ENCODE peak calls at places on chromosome 13, in six cellular contexts. P is T-helper 17 cell, O is NCI-H774, I is WERI-Rb-1, C is SW480, D is amygdala. A is an unnamed sample.

GRCh38 chr13:53844747-53845146 is 816.1 kb downstream of the OLFM4 start:
- DNase-seq in C (no peak), P (no peak), D (no peak), O (no peak), I (no peak), A (no peak)

GRCh38 chr13:44818428-44818827 is 170.8 kb downstream of the NUFIP1 start:
- DNase-seq in O (no peak), C (peak), I (peak), D (no peak), P (no peak), A (no peak)

GRCh38 chr13:110387451-110388140 is 80.5 kb downstream of the COL4A2 start:
- DNase-seq in P (no peak), C (no peak), O (no peak), D (no peak), I (no peak), A (no peak)

GRCh38 chr13:85500716-85501256 is 298.4 kb downstream of the SLITRK6 start:
- DNase-seq in D (no peak), C (no peak), O (no peak), I (no peak), P (no peak), A (no peak)

GRCh38 chr13:48402325-48402962 is 10.5 kb downstream of the LPAR6 start:
- DNase-seq in D (no peak), P (no peak), C (no peak), O (no peak), I (no peak), A (no peak)

GRCh38 chr13:43905435-43906031 is 25.8 kb downstream of the LACC1 start:
- DNase-seq in D (peak), I (peak), P (peak), C (peak), O (peak), A (peak)

GRCh38 chr13:21014139-21014665 is 47.2 kb downstream of the LATS2 start:
- DNase-seq in P (no peak), C (no peak), I (no peak), O (no peak), D (no peak), A (no peak)

GRCh38 chr13:114106991-114107685 is 25.3 kb downstream of the RASA3 start:
- DNase-seq in C (no peak), O (no peak), D (no peak), P (no peak), I (peak), A (no peak)

GRCh38 chr13:50320297-50320862 is 305.1 kb downstream of the KCNRG start:
- DNase-seq in I (no peak), P (no peak), C (peak), O (peak), D (no peak), A (no peak)

GRCh38 chr13:79522583-79522982 is 41.6 kb downstream of the NDFIP2 start:
- DNase-seq in O (no peak), I (no peak), D (no peak), C (no peak), P (no peak), A (no peak)

GRCh38 chr13:47680752-47681151 is 320.3 kb downstream of the SUCLA2 start:
- DNase-seq in D (no peak), I (no peak), O (no peak), P (no peak), C (no peak), A (no peak)

GRCh38 chr13:28984326-28984725 is 164.2 kb downstream of the MTUS2 start:
- DNase-seq in C (no peak), P (no peak), D (no peak), I (no peak), O (no peak), A (no peak)

GRCh38 chr13:36313047-36313969 is 15.7 kb upstream of the CCDC169 start:
- DNase-seq in C (no peak), D (no peak), I (no peak), P (no peak), O (no peak), A (no peak)

GRCh38 chr13:77026255-77026782 is 640 bp downstream of the FBXL3 start:
- DNase-seq in O (peak), C (peak), P (peak), D (peak), I (peak), A (peak)

GRCh38 chr13:113916330-113916815 is 52.5 kb upstream of the GAS6 start:
- DNase-seq in O (no peak), I (peak), P (no peak), C (no peak), D (no peak), A (no peak)

GRCh38 chr13:53143757-53144320 is 115.2 kb downstream of the OLFM4 start:
- DNase-seq in O (no peak), C (no peak), D (no peak), P (no peak), I (no peak), A (no peak)

GRCh38 chr13:74056829-74057564 is 77.2 kb downstream of the KLF12 start:
- DNase-seq in I (no peak), P (no peak), O (no peak), C (no peak), D (no peak), A (peak)